ENCODE peak calls at places on chromosomes 1 and 21, in eight cellular contexts. One of them, this sample, is unnamed.

GRCh38 chr1:32208891-32209309 is at the start of gene DCDC2B:
- DNase-seq in upper lobe of right lung: no peak
- DNase-seq in cardiac fibroblast: peak
- DNase-seq in esophagus squamous epithelium: no peak
- DNase-seq in IMR-90: peak
- DNase-seq in tibial nerve: no peak
- DNase-seq in ovary: no peak
- DNase-seq in K562: no peak
- DNase-seq in this sample: no peak

GRCh38 chr1:9843576-9843945 is 19.8 kb upstream of the CLSTN1 start:
- DNase-seq in esophagus squamous epithelium: no peak
- DNase-seq in tibial nerve: no peak
- DNase-seq in cardiac fibroblast: no peak
- DNase-seq in IMR-90: no peak
- DNase-seq in ovary: no peak
- DNase-seq in upper lobe of right lung: no peak
- DNase-seq in K562: no peak
- DNase-seq in this sample: no peak

GRCh38 chr1:39892611-39893595 is 8.8 kb downstream of the MYCL start:
- DNase-seq in esophagus squamous epithelium: no peak
- DNase-seq in ovary: no peak
- DNase-seq in cardiac fibroblast: peak
- DNase-seq in tibial nerve: no peak
- DNase-seq in upper lobe of right lung: no peak
- DNase-seq in IMR-90: peak
- DNase-seq in K562: peak
- DNase-seq in this sample: no peak

GRCh38 chr1:23169727-23170335 is 1.2 kb upstream of the LUZP1 start:
- DNase-seq in cardiac fibroblast: peak
- DNase-seq in K562: peak
- DNase-seq in upper lobe of right lung: peak
- DNase-seq in IMR-90: peak
- DNase-seq in esophagus squamous epithelium: peak
- DNase-seq in tibial nerve: peak
- DNase-seq in ovary: peak
- DNase-seq in this sample: peak

GRCh38 chr1:102466487-102466886 is 469.8 kb upstream of the OLFM3 start:
- DNase-seq in esophagus squamous epithelium: no peak
- DNase-seq in IMR-90: no peak
- DNase-seq in ovary: no peak
- DNase-seq in tibial nerve: no peak
- DNase-seq in cardiac fibroblast: no peak
- DNase-seq in K562: no peak
- DNase-seq in upper lobe of right lung: no peak
- DNase-seq in this sample: no peak

GRCh38 chr1:91749690-91750335 is 136.1 kb downstream of the TGFBR3 start:
- DNase-seq in tibial nerve: peak
- DNase-seq in upper lobe of right lung: no peak
- DNase-seq in cardiac fibroblast: no peak
- DNase-seq in K562: no peak
- DNase-seq in ovary: no peak
- DNase-seq in IMR-90: no peak
- DNase-seq in esophagus squamous epithelium: no peak
- DNase-seq in this sample: no peak

GRCh38 chr21:17921579-17922530 is 102.7 kb upstream of the C21orf91 start:
- DNase-seq in upper lobe of right lung: no peak
- DNase-seq in esophagus squamous epithelium: no peak
- DNase-seq in K562: no peak
- DNase-seq in tibial nerve: peak
- DNase-seq in IMR-90: peak
- DNase-seq in cardiac fibroblast: peak
- DNase-seq in ovary: no peak
- DNase-seq in this sample: no peak

GRCh38 chr1:201883786-201884185 is 4.9 kb upstream of the SHISA4 start:
- DNase-seq in IMR-90: peak
- DNase-seq in K562: peak
- DNase-seq in esophagus squamous epithelium: no peak
- DNase-seq in tibial nerve: no peak
- DNase-seq in ovary: peak
- DNase-seq in cardiac fibroblast: peak
- DNase-seq in upper lobe of right lung: no peak
- DNase-seq in this sample: peak

GRCh38 chr1:10824821-10825540 is 28.5 kb upstream of the CASZ1 start:
- DNase-seq in esophagus squamous epithelium: no peak
- DNase-seq in cardiac fibroblast: peak
- DNase-seq in K562: no peak
- DNase-seq in ovary: peak
- DNase-seq in tibial nerve: no peak
- DNase-seq in IMR-90: peak
- DNase-seq in upper lobe of right lung: no peak
- DNase-seq in this sample: no peak

GRCh38 chr21:23963454-23963853 is 1643.8 kb downstream of the MRPL39 start:
- DNase-seq in IMR-90: peak
- DNase-seq in K562: no peak
- DNase-seq in upper lobe of right lung: no peak
- DNase-seq in ovary: no peak
- DNase-seq in tibial nerve: no peak
- DNase-seq in esophagus squamous epithelium: no peak
- DNase-seq in cardiac fibroblast: no peak
- DNase-seq in this sample: no peak

DNA sequence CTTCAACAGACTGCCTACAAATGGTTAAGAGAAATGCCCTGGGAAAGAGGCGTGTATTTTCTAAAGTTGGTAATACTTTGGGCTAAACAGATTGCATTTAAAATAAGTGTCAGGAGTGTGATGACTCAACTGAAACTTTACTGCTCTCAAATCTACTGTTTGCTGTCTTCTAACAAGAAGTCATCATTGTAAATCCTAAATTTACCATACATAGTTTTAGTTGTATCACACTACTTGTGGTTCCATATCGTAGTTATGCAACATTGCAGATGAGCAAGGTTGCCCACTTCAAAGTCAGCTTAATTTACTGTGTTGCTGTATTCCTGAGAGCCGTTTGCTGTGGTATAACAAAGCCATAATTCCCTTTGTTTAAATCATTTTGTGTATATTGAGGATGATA is 59.6 kb downstream of the RGS21 start:
- DNase-seq in upper lobe of right lung: no peak
- DNase-seq in tibial nerve: no peak
- DNase-seq in K562: no peak
- DNase-seq in esophagus squamous epithelium: no peak
- DNase-seq in cardiac fibroblast: no peak
- DNase-seq in IMR-90: no peak
- DNase-seq in ovary: no peak
- DNase-seq in this sample: no peak
- H3K4me3 ChIP-seq in upper lobe of right lung: no peak
- H3K4me3 ChIP-seq in tibial nerve: no peak
- H3K4me3 ChIP-seq in K562: no peak
- H3K4me3 ChIP-seq in esophagus squamous epithelium: no peak
- H3K4me3 ChIP-seq in cardiac fibroblast: no peak
- H3K4me3 ChIP-seq in IMR-90: no peak
- H3K4me3 ChIP-seq in ovary: no peak
- H3K4me3 ChIP-seq in this sample: no peak

GRCh38 chr1:198359024-198359653 is 181.3 kb downstream of the ATP6V1G3 start:
- DNase-seq in upper lobe of right lung: no peak
- DNase-seq in esophagus squamous epithelium: no peak
- DNase-seq in ovary: no peak
- DNase-seq in tibial nerve: no peak
- DNase-seq in cardiac fibroblast: peak
- DNase-seq in IMR-90: peak
- DNase-seq in K562: no peak
- DNase-seq in this sample: peak
- TF ChIP-seq CTCF in upper lobe of right lung: peak
- TF ChIP-seq CTCF in esophagus squamous epithelium: peak
- TF ChIP-seq CTCF in ovary: peak
- TF ChIP-seq CTCF in tibial nerve: peak
- TF ChIP-seq CTCF in cardiac fibroblast: peak
- TF ChIP-seq CTCF in IMR-90: peak
- TF ChIP-seq CTCF in K562: peak
- TF ChIP-seq CTCF in this sample: peak

GRCh38 chr1:150995896-150996295 is 10.8 kb downstream of the MINDY1 start:
- DNase-seq in tibial nerve: peak
- DNase-seq in IMR-90: no peak
- DNase-seq in esophagus squamous epithelium: no peak
- DNase-seq in cardiac fibroblast: peak
- DNase-seq in K562: no peak
- DNase-seq in ovary: no peak
- DNase-seq in upper lobe of right lung: no peak
- DNase-seq in this sample: peak
- H3K4me3 ChIP-seq in tibial nerve: no peak
- H3K4me3 ChIP-seq in IMR-90: no peak
- H3K4me3 ChIP-seq in esophagus squamous epithelium: no peak
- H3K4me3 ChIP-seq in cardiac fibroblast: no peak
- H3K4me3 ChIP-seq in K562: no peak
- H3K4me3 ChIP-seq in ovary: peak
- H3K4me3 ChIP-seq in upper lobe of right lung: no peak
- H3K4me3 ChIP-seq in this sample: peak

GRCh38 chr1:230187290-230187689 is 120.3 kb downstream of the GALNT2 start:
- DNase-seq in ovary: no peak
- DNase-seq in upper lobe of right lung: no peak
- DNase-seq in tibial nerve: no peak
- DNase-seq in cardiac fibroblast: no peak
- DNase-seq in IMR-90: no peak
- DNase-seq in K562: no peak
- DNase-seq in esophagus squamous epithelium: no peak
- DNase-seq in this sample: no peak

GRCh38 chr1:230191839-230192238 is 124.8 kb downstream of the GALNT2 start:
- DNase-seq in upper lobe of right lung: no peak
- DNase-seq in K562: no peak
- DNase-seq in ovary: no peak
- DNase-seq in cardiac fibroblast: no peak
- DNase-seq in tibial nerve: no peak
- DNase-seq in IMR-90: no peak
- DNase-seq in esophagus squamous epithelium: no peak
- DNase-seq in this sample: no peak

GRCh38 chr1:230188826-230189225 is 121.8 kb downstream of the GALNT2 start:
- DNase-seq in upper lobe of right lung: no peak
- DNase-seq in tibial nerve: no peak
- DNase-seq in IMR-90: no peak
- DNase-seq in K562: no peak
- DNase-seq in esophagus squamous epithelium: no peak
- DNase-seq in cardiac fibroblast: no peak
- DNase-seq in ovary: no peak
- DNase-seq in this sample: no peak

GRCh38 chr1:230191079-230191478 is 124.0 kb downstream of the GALNT2 start:
- DNase-seq in upper lobe of right lung: no peak
- DNase-seq in IMR-90: peak
- DNase-seq in tibial nerve: peak
- DNase-seq in esophagus squamous epithelium: no peak
- DNase-seq in ovary: peak
- DNase-seq in K562: peak
- DNase-seq in cardiac fibroblast: peak
- DNase-seq in this sample: no peak

GRCh38 chr1:230189276-230190183 is 122.5 kb downstream of the GALNT2 start:
- DNase-seq in K562: no peak
- DNase-seq in ovary: no peak
- DNase-seq in esophagus squamous epithelium: no peak
- DNase-seq in upper lobe of right lung: no peak
- DNase-seq in IMR-90: no peak
- DNase-seq in tibial nerve: no peak
- DNase-seq in cardiac fibroblast: no peak
- DNase-seq in this sample: no peak
- TF ChIP-seq CTCF in K562: no peak
- TF ChIP-seq CTCF in ovary: no peak
- TF ChIP-seq CTCF in esophagus squamous epithelium: no peak
- TF ChIP-seq CTCF in upper lobe of right lung: no peak
- TF ChIP-seq CTCF in IMR-90: no peak
- TF ChIP-seq CTCF in tibial nerve: no peak
- TF ChIP-seq CTCF in cardiac fibroblast: no peak
- TF ChIP-seq CTCF in this sample: no peak

GRCh38 chr1:66281808-66282207 is 252.1 kb upstream of the SGIP1 start:
- DNase-seq in IMR-90: no peak
- DNase-seq in upper lobe of right lung: no peak
- DNase-seq in esophagus squamous epithelium: no peak
- DNase-seq in tibial nerve: no peak
- DNase-seq in cardiac fibroblast: no peak
- DNase-seq in ovary: no peak
- DNase-seq in K562: no peak
- DNase-seq in this sample: no peak

GRCh38 chr1:66282343-66282852 is 251.6 kb upstream of the SGIP1 start:
- DNase-seq in IMR-90: peak
- DNase-seq in upper lobe of right lung: no peak
- DNase-seq in ovary: no peak
- DNase-seq in esophagus squamous epithelium: no peak
- DNase-seq in tibial nerve: no peak
- DNase-seq in cardiac fibroblast: peak
- DNase-seq in K562: no peak
- DNase-seq in this sample: peak

GRCh38 chr1:66283583-66284041 is 250.3 kb upstream of the SGIP1 start:
- DNase-seq in esophagus squamous epithelium: no peak
- DNase-seq in IMR-90: peak
- DNase-seq in tibial nerve: no peak
- DNase-seq in upper lobe of right lung: no peak
- DNase-seq in K562: no peak
- DNase-seq in cardiac fibroblast: no peak
- DNase-seq in ovary: no peak
- DNase-seq in this sample: peak

GRCh38 chr1:66284746-66285145 is 249.2 kb upstream of the SGIP1 start:
- DNase-seq in upper lobe of right lung: no peak
- DNase-seq in IMR-90: no peak
- DNase-seq in tibial nerve: no peak
- DNase-seq in ovary: no peak
- DNase-seq in cardiac fibroblast: no peak
- DNase-seq in esophagus squamous epithelium: no peak
- DNase-seq in K562: no peak
- DNase-seq in this sample: no peak

GRCh38 chr1:66282885-66283284 is 251.1 kb upstream of the SGIP1 start:
- DNase-seq in K562: no peak
- DNase-seq in ovary: no peak
- DNase-seq in cardiac fibroblast: no peak
- DNase-seq in esophagus squamous epithelium: no peak
- DNase-seq in IMR-90: peak
- DNase-seq in tibial nerve: no peak
- DNase-seq in upper lobe of right lung: no peak
- DNase-seq in this sample: no peak
- H3K4me3 ChIP-seq in K562: no peak
- H3K4me3 ChIP-seq in ovary: no peak
- H3K4me3 ChIP-seq in cardiac fibroblast: no peak
- H3K4me3 ChIP-seq in esophagus squamous epithelium: no peak
- H3K4me3 ChIP-seq in IMR-90: no peak
- H3K4me3 ChIP-seq in tibial nerve: no peak
- H3K4me3 ChIP-seq in upper lobe of right lung: no peak
- H3K4me3 ChIP-seq in this sample: peak

GRCh38 chr1:117312453-117313138 is 54.7 kb upstream of the MAN1A2 start:
- DNase-seq in K562: peak
- DNase-seq in ovary: no peak
- DNase-seq in IMR-90: peak
- DNase-seq in esophagus squamous epithelium: no peak
- DNase-seq in tibial nerve: no peak
- DNase-seq in upper lobe of right lung: no peak
- DNase-seq in cardiac fibroblast: peak
- DNase-seq in this sample: peak
- TF ChIP-seq CTCF in K562: peak
- TF ChIP-seq CTCF in ovary: no peak
- TF ChIP-seq CTCF in IMR-90: peak
- TF ChIP-seq CTCF in esophagus squamous epithelium: peak
- TF ChIP-seq CTCF in tibial nerve: no peak
- TF ChIP-seq CTCF in upper lobe of right lung: peak
- TF ChIP-seq CTCF in cardiac fibroblast: peak
- TF ChIP-seq CTCF in this sample: peak

This sample was measured in GM12865.